ENCODE peak calls at places on chromosomes 1 and 21, in ten cellular contexts. R is Panc1; Z is T-helper 1 cell; T is substantia nigra; G is Calu3; I is adipocyte; M is activated CD8-positive, alpha-beta T cell treated with anti-CD3 and anti-CD28 coated beads, Interleukin-2, amount 10 ng/mL, durations not matched to agents 7 days and 5 days; H is lung; B is activated CD8-positive, alpha-beta memory T cell treated with anti-CD3 and anti-CD28 coated beads, Interleukin-2, amount 50 U/mL, for 48 hours; L is Jurkat, Clone E6-1. F is an unnamed sample.

GRCh38 chr1:218479436-218480115 is 134.4 kb downstream of the TGFB2 start:
- DNase-seq in R (no peak), Z (no peak), T (no peak), G (no peak), I (peak; percentile 63), M (no peak), H (no peak), B (no peak), L (no peak), F (no peak)

GRCh38 chr1:182718311-182718710 is 33.9 kb upstream of the RGS8 start:
- DNase-seq in R (no peak), Z (no peak), T (no peak), G (no peak), I (no peak), M (no peak), H (no peak), B (no peak), L (no peak), F (no peak)

GRCh38 chr1:36349241-36349671 is 25.8 kb upstream of the EVA1B start:
- DNase-seq in R (no peak), Z (no peak), T (no peak), G (no peak), I (peak; percentile 45), M (no peak), H (no peak), B (no peak), L (no peak), F (no peak)

GRCh38 chr1:10057305-10057704 is 24.5 kb downstream of the UBE4B start:
- DNase-seq in R (no peak), Z (no peak), T (no peak), G (no peak), I (peak; percentile 47), M (no peak), H (no peak), B (no peak), L (no peak), F (peak; percentile 43)

GRCh38 chr1:93446837-93447451 is 974 bp upstream of the FNBP1L start:
- DNase-seq in R (no peak), Z (no peak), T (no peak), G (peak; percentile 54), I (peak; percentile 25), M (no peak), H (peak; percentile 75), B (no peak), L (no peak), F (peak; percentile 73)

GRCh38 chr21:45448810-45449657 is 44.1 kb downstream of the COL18A1 start:
- DNase-seq in R (no peak), Z (no peak), T (no peak), G (no peak), I (no peak), M (no peak), H (no peak), B (no peak), L (no peak), F (no peak)

GRCh38 chr1:41358152-41358937 is 2.9 kb upstream of the FOXO6 start:
- DNase-seq in R (no peak), Z (no peak), T (no peak), G (no peak), I (no peak), M (no peak), H (no peak), B (no peak), L (no peak), F (peak; percentile 6)

GRCh38 chr1:32413507-32414185 is 19.4 kb upstream of the BSDC1 start:
- DNase-seq in R (no peak), Z (peak; percentile 56), T (peak; percentile 3), G (peak; percentile 66), I (peak; percentile 90), M (peak; percentile 85), H (peak; percentile 75), B (peak; percentile 77), L (peak; percentile 79), F (peak; percentile 50)

GRCh38 chr1:231808990-231809389 is 182.4 kb downstream of the DISC1 start:
- DNase-seq in R (no peak), Z (no peak), T (no peak), G (no peak), I (peak; percentile 59), M (no peak), H (no peak), B (no peak), L (no peak), F (no peak)

GRCh38 chr1:63087966-63088365 is 234.4 kb upstream of the FOXD3 start:
- DNase-seq in R (no peak), Z (no peak), T (peak; percentile 7), G (no peak), I (no peak), M (no peak), H (no peak), B (no peak), L (no peak), F (no peak)

GRCh38 chr1:19643602-19644419 is at the start of gene NBL1:
- DNase-seq in R (no peak), Z (peak; percentile 76), T (no peak), G (peak; percentile 68), I (peak; percentile 88), M (peak; percentile 82), H (no peak), B (peak; percentile 85), L (no peak), F (peak; percentile 42)

GRCh38 chr1:71621785-71622184 is 541.0 kb upstream of the ZRANB2 start:
- DNase-seq in R (no peak), Z (no peak), T (no peak), G (no peak), I (peak; percentile 4), M (no peak), H (no peak), B (no peak), L (no peak), F (no peak)

GRCh38 chr1:19735419-19736127 is 64.1 kb downstream of the TMCO4 start:
- DNase-seq in R (no peak), Z (no peak), T (no peak), G (no peak), I (peak; percentile 84), M (no peak), H (peak; percentile 32), B (no peak), L (no peak), F (peak; percentile 65)

GRCh38 chr1:227929746-227930472 is 17.8 kb downstream of the WNT9A start:
- DNase-seq in R (no peak), Z (no peak), T (no peak), G (no peak), I (no peak), M (no peak), H (no peak), B (no peak), L (no peak), F (no peak)

GRCh38 chr1:91684599-91685196 is 184.0 kb downstream of the CDC7 start:
- DNase-seq in R (no peak), Z (no peak), T (no peak), G (no peak), I (peak; percentile 53), M (peak; percentile 32), H (no peak), B (no peak), L (peak; percentile 16), F (no peak)

GRCh38 chr1:183970516-183971300 is 66.8 kb downstream of the COLGALT2 start:
- DNase-seq in R (no peak), Z (no peak), T (no peak), G (no peak), I (no peak), M (no peak), H (no peak), B (no peak), L (no peak), F (no peak)

GRCh38 chr1:8423702-8424538 is 106.0 kb downstream of the SLC45A1 start:
- DNase-seq in R (no peak), Z (peak; percentile 45), T (no peak), G (peak; percentile 36), I (peak; percentile 74), M (peak; percentile 54), H (peak; percentile 42), B (peak; percentile 81), L (no peak), F (peak; percentile 54)

GRCh38 chr1:244052728-244053312 is 1.7 kb downstream of the ZBTB18 start:
- DNase-seq in R (no peak), Z (no peak), T (no peak), G (no peak), I (no peak), M (no peak), H (no peak), B (no peak), L (no peak), F (no peak)

GRCh38 chr1:93631626-93632365 is 49.8 kb downstream of the BCAR3 start:
- DNase-seq in R (no peak), Z (no peak), T (no peak), G (peak; percentile 28), I (peak; percentile 24), M (no peak), H (no peak), B (no peak), L (peak; percentile 24), F (no peak)

GRCh38 chr1:65177457-65177856 is 29.5 kb downstream of the AK4 start:
- DNase-seq in R (no peak), Z (no peak), T (no peak), G (peak; percentile 30), I (peak; percentile 61), M (no peak), H (no peak), B (no peak), L (no peak), F (no peak)

GRCh38 chr1:44881011-44881632 is 38.1 kb upstream of the PTCH2 start:
- DNase-seq in R (no peak), Z (no peak), T (no peak), G (no peak), I (peak; percentile 56), M (no peak), H (no peak), B (no peak), L (no peak), F (no peak)

GRCh38 chr1:99648107-99648506 is 2.2 kb downstream of the PALMD start:
- DNase-seq in R (no peak), Z (no peak), T (no peak), G (peak; percentile 59), I (no peak), M (no peak), H (peak; percentile 38), B (no peak), L (no peak), F (no peak)

GRCh38 chr1:81811757-81812371 is 11.1 kb downstream of the ADGRL2 start:
- DNase-seq in R (no peak), Z (no peak), T (no peak), G (no peak), I (no peak), M (no peak), H (no peak), B (no peak), L (no peak), F (no peak)

GRCh38 chr1:190619724-190620123 is 142.1 kb upstream of the BRINP3 start:
- DNase-seq in R (no peak), Z (no peak), T (no peak), G (no peak), I (peak; percentile 33), M (no peak), H (no peak), B (no peak), L (no peak), F (no peak)

GRCh38 chr1:6111571-6111970 is 65.9 kb downstream of the KCNAB2 start:
- DNase-seq in R (no peak), Z (no peak), T (no peak), G (no peak), I (no peak), M (no peak), H (no peak), B (no peak), L (no peak), F (peak; percentile 5)

GRCh38 chr1:165352442-165353293 is 3.8 kb downstream of the LMX1A start:
- DNase-seq in R (no peak), Z (no peak), T (no peak), G (no peak), I (no peak), M (no peak), H (no peak), B (peak; percentile 55), L (no peak), F (no peak)

GRCh38 chr1:89295187-89295586 is 22.5 kb upstream of the GBP5 start:
- DNase-seq in R (no peak), Z (no peak), T (no peak), G (no peak), I (no peak), M (peak; percentile 52), H (no peak), B (no peak), L (peak; percentile 60), F (no peak)

GRCh38 chr1:150144606-150145005 is 5.1 kb upstream of the PLEKHO1 start:
- DNase-seq in R (no peak), Z (no peak), T (no peak), G (no peak), I (no peak), M (no peak), H (no peak), B (no peak), L (no peak), F (no peak)

F was measured in body of pancreas.